ENCODE peak calls at places on chromosomes 5 and 9, in seven cellular contexts. V is epithelial cell of prostate; E is ovary; S is CD8-positive, alpha-beta T cell; W is right cardiac atrium; G is heart right ventricle; J is substantia nigra. Q is an unnamed sample.
A peak's percentile ranks its signal among the peaks of the same experiment; 100 is the strongest.

GRCh38 chr5:179558912-179559279 is 8.5 kb downstream of the RUFY1 start:
- DNase-seq in S (no peak), W (peak; percentile 65), J (peak; percentile 22), E (peak; percentile 50), G (no peak), V (no peak), Q (no peak)

GRCh38 chr9:135664266-135664665 is 1.2 kb downstream of the LCN9 start:
- DNase-seq in V (no peak), G (no peak), W (no peak), J (no peak), E (no peak), S (no peak), Q (no peak)

GRCh38 chr9:76215066-76215465 is 179.2 kb downstream of the RFK start:
- DNase-seq in G (no peak), S (no peak), V (peak; percentile 10), W (no peak), E (no peak), J (no peak), Q (no peak)

GRCh38 chr5:110376281-110376916 is 350.1 kb downstream of the TMEM232 start:
- DNase-seq in J (no peak), W (no peak), G (no peak), S (no peak), V (no peak), E (no peak), Q (no peak)

GRCh38 chr9:69207503-69207902 is 33.4 kb downstream of the TJP2 start:
- DNase-seq in J (no peak), W (no peak), V (no peak), E (no peak), S (no peak), G (peak; percentile 23), Q (no peak)

GRCh38 chr5:149849990-149850910 is 94.3 kb downstream of the PDE6A start:
- DNase-seq in E (no peak), G (no peak), V (no peak), S (no peak), W (no peak), J (no peak), Q (no peak)

GRCh38 chr9:31183866-31184265 is 1200.6 kb upstream of the ACO1 start:
- DNase-seq in G (no peak), V (no peak), S (no peak), W (no peak), J (no peak), E (no peak), Q (no peak)

GRCh38 chr5:50439221-50439620 is 1.9 kb downstream of the EMB start:
- DNase-seq in S (no peak), J (no peak), G (no peak), V (no peak), E (no peak), W (no peak), Q (no peak)

GRCh38 chr9:89999176-89999533 is 394.3 kb downstream of the GADD45G start:
- DNase-seq in W (no peak), S (no peak), E (no peak), G (no peak), V (no peak), J (no peak), Q (no peak)

GRCh38 chr5:173395257-173395932 is 67.2 kb upstream of the STC2 start:
- DNase-seq in V (no peak), E (no peak), S (no peak), G (no peak), J (no peak), W (no peak), Q (no peak)

GRCh38 chr9:121876212-121876611 is 216.9 kb downstream of the TTLL11 start:
- DNase-seq in J (no peak), V (no peak), G (no peak), E (no peak), S (no peak), W (no peak), Q (no peak)

GRCh38 chr5:76689321-76690026 is 26.5 kb upstream of the F2R start:
- DNase-seq in V (peak; percentile 53), E (no peak), G (no peak), S (no peak), W (no peak), J (no peak), Q (no peak)

GRCh38 chr5:20559845-20560244 is 571.8 kb upstream of the CDH18 start:
- DNase-seq in J (no peak), V (no peak), E (no peak), S (no peak), G (no peak), W (no peak), Q (no peak)

GRCh38 chr5:75848077-75848476 is 130.8 kb upstream of the POC5 start:
- DNase-seq in W (no peak), V (no peak), G (no peak), S (no peak), J (no peak), E (no peak), Q (no peak)

GRCh38 chr5:23084815-23085214 is 231.7 kb upstream of the CDH12 start:
- DNase-seq in E (no peak), J (no peak), S (no peak), G (no peak), W (no peak), V (no peak), Q (no peak)

GRCh38 chr5:148623741-148624140 is 30.6 kb downstream of the HTR4 start:
- DNase-seq in J (no peak), E (no peak), V (no peak), S (no peak), W (no peak), G (no peak), Q (no peak)

GRCh38 chr5:148623101-148623500 is 31.2 kb downstream of the HTR4 start:
- DNase-seq in E (no peak), G (no peak), W (no peak), S (no peak), V (no peak), J (no peak), Q (no peak)

GRCh38 chr5:148620696-148621095 is 33.6 kb downstream of the HTR4 start:
- DNase-seq in J (no peak), W (no peak), V (no peak), G (no peak), S (no peak), E (no peak), Q (no peak)

GRCh38 chr5:148615644-148616283 is 38.6 kb downstream of the HTR4 start:
- DNase-seq in W (no peak), E (no peak), V (no peak), J (no peak), G (no peak), S (no peak), Q (no peak)

DNA sequence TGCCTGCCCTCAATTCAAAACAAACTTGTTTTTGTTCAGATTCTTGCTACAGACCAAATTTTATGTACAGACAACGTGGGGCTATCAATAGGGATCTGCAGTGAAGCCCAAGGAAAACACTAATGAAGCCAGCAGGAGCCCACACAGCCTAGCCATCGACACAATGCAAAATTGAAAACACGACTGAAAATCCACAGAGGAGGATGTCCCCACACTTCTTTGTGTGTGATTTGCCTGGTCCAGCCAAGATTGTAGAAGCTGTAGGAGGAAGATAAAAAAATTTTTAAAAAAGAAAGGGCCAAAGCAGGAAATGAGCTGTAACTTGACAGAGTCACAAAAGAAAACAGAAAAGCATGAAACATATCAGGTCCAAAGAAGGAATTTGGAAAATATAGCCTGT is 34.8 kb downstream of the HTR4 start:
- DNase-seq in W (no peak), J (no peak), S (no peak), G (no peak), V (no peak), E (no peak), Q (no peak)
- H3K27ac ChIP-seq in W (no peak overlapping the region), J (no peak overlapping the region), S (no peak overlapping the region), G (peak overlapping the region; percentile 36), V (no peak overlapping the region), E (no peak overlapping the region), Q (no peak overlapping the region)

DNA sequence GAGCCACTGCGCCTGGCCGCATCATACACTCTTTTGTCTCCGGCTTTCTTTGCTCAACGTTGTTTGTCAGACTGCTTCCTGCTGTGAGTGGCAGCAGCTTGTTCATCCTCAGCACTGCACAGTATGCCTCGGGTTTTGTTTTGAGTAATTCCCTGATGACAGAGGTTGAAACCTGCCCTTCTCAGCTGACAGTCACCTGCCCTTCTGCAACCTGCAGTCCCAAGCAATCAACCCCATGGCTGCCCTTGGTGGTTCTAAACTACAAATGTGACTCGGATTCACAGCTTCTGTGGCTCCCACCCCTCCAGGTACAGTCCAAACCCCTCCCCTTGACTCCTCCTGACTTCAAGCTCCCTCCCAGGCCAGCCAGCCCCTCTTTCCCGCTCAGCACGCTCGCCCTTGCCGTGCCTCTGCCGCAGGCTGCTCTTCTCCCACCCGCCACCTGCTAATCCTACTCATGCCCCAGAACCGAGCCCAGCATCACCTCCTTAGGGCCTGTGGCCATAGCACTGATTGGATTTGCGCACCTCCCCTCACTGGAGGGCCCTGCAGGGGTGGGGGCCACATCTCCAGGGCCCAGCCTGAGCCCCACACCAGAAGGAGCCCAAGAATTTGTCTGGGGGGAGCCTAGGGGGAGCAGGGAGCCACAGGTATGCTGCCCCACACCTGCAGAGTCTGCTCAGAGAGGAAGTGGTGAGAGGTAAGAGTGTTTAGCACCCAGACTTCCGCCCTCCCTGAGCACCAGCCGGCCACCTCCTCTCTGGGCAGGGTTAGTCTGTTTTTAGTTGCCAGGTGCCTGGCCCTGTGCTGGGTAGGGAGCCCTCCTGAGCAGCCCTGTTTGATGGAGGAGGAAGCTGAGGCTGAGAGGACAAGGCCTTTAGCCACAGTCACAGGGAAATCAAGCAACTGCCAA is 10.1 kb downstream of the EEIG1 start:
- DNase-seq in J (no peak), S (peak; percentile 51), G (no peak), E (peak; percentile 24), W (no peak), V (peak; percentile 59), Q (no peak)
- H3K27ac ChIP-seq in J (peak overlapping the region; percentile 99), S (peak overlapping the region; percentile 76), G (peak overlapping the region; percentile 76), E (no peak overlapping the region), W (peak overlapping the region; percentile 31), V (peak overlapping the region; percentile 98), Q (peak overlapping the region; percentile 95)

DNA sequence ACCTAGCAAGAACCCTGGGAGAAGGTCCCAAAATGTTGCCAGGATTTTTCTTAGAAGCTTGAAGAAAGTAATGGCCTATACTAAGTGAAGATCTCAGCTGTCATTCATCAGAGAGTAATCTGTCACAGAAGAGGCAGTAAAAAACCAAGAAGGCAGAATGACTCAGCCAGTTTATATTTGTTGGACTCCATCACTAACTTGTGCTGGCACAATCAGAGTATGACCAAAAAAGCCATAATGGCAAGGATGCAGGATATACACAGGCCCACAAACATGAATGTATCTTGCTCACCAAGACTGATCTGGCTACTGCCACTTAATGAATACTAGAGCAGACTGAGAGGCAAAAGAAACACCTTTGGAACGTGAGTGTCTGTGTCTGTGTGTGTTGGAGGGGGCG is 104.0 kb upstream of the POU5F2 start:
- DNase-seq in W (no peak), E (no peak), J (no peak), V (no peak), G (no peak), S (no peak), Q (no peak)
- H3K27ac ChIP-seq in W (no peak overlapping the region), E (no peak overlapping the region), J (no peak overlapping the region), V (no peak overlapping the region), G (no peak overlapping the region), S (no peak overlapping the region), Q (no peak overlapping the region)

DNA sequence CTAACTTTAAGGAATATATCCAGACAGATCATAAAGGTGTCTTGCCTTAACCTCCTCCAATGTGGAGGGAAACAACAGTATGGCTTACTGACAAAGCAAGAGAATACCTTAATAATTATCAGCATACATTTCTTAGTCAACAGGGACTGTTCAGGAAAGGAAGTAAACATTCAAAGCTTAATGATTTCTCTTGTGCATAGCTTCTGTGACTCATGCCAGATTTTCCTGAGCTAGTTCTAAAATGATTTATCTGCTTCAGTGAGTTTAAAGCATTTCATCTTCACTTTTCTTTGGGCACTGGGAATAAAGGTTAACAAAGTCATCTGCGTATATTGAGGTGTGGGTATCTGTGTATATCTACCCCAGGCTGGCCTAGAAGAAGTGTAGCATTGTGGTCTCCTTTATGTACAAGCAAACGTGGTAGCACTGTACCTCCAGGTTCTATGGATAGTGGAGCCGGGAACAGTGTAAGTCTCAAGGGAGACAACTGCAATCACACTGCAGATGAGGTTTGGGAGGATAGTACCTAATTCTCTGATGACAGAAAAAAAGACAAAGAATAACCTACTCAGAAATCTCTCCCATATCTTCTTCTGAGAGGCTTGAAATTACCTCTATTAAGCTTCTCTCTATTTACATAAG is 284.1 kb downstream of the HCN1 start:
- DNase-seq in S (no peak), W (no peak), G (no peak), J (no peak), E (no peak), V (no peak), Q (no peak)
- H3K27ac ChIP-seq in S (no peak overlapping the region), W (no peak overlapping the region), G (no peak overlapping the region), J (no peak overlapping the region), E (no peak overlapping the region), V (no peak overlapping the region), Q (no peak overlapping the region)

Q was measured in dorsolateral prefrontal cortex.